ENCODE peak calls at places on chromosomes 3 and 15, in eight cellular contexts. Q is GM20000; R is mesothelial cell of epicardium; E is activated CD4-positive, alpha-beta T cell treated with anti-CD3 and anti-CD28 coated beads for 24 hours; H is upper lobe of right lung; P is central memory CD4-positive, alpha-beta T cell; O is islet precursor cell; L is progenitor cell of endocrine pancreas. V is an unnamed sample.

GRCh38 chr3:188469228-188469885 is 315.4 kb downstream of the LPP start:
- DNase-seq in Q (no peak), R (no peak), E (no peak), H (no peak), P (no peak), O (no peak), L (no peak), V (no peak)

GRCh38 chr15:60214201-60214600 is 183.6 kb downstream of the ANXA2 start:
- DNase-seq in Q (no peak), R (no peak), E (no peak), H (no peak), P (no peak), O (no peak), L (no peak), V (no peak)

GRCh38 chr3:138230525-138230924 is 43.4 kb downstream of the ARMC8 start:
- DNase-seq in Q (no peak), R (no peak), E (no peak), H (no peak), P (no peak), O (no peak), L (no peak), V (no peak)

GRCh38 chr3:193148678-193149473 is 92.1 kb upstream of the PLAAT1 start:
- DNase-seq in Q (no peak), R (no peak), E (no peak), H (no peak), P (no peak), O (no peak), L (no peak), V (no peak)

GRCh38 chr3:186705882-186706780 is 11.0 kb upstream of the KNG1 start:
- DNase-seq in Q (no peak), R (no peak), E (peak; percentile 10), H (no peak), P (peak; percentile 16), O (no peak), L (no peak), V (no peak)

GRCh38 chr3:29565236-29565635 is 284.4 kb downstream of the RBMS3 start:
- DNase-seq in Q (no peak), R (no peak), E (no peak), H (no peak), P (no peak), O (no peak), L (no peak), V (no peak)

GRCh38 chr3:133535971-133536634 is 37.4 kb upstream of the CDV3 start:
- DNase-seq in Q (no peak), R (no peak), E (no peak), H (no peak), P (no peak), O (no peak), L (no peak), V (peak; percentile 63)

GRCh38 chr15:65595960-65596359 is 15.0 kb downstream of the INTS14 start:
- DNase-seq in Q (no peak), R (no peak), E (no peak), H (no peak), P (no peak), O (no peak), L (no peak), V (no peak)

GRCh38 chr3:33392703-33393125 is 47.5 kb downstream of the UBP1 start:
- DNase-seq in Q (no peak), R (no peak), E (no peak), H (no peak), P (no peak), O (no peak), L (no peak), V (no peak)

GRCh38 chr3:195802795-195803194 is 8.9 kb downstream of the MUC4 start:
- DNase-seq in Q (no peak), R (no peak), E (no peak), H (no peak), P (no peak), O (no peak), L (no peak), V (no peak)

GRCh38 chr3:57402675-57403074 is 110.2 kb upstream of the ASB14 start:
- DNase-seq in Q (no peak), R (no peak), E (no peak), H (no peak), P (no peak), O (no peak), L (no peak), V (no peak)

GRCh38 chr3:82376883-82377282 is 615.4 kb upstream of the GBE1 start:
- DNase-seq in Q (no peak), R (no peak), E (no peak), H (no peak), P (no peak), O (no peak), L (no peak), V (no peak)

GRCh38 chr3:186283651-186284445 is 78.2 kb downstream of the DGKG start:
- DNase-seq in Q (no peak), R (no peak), E (no peak), H (no peak), P (no peak), O (no peak), L (no peak), V (no peak)

GRCh38 chr3:89179355-89179997 is 72.1 kb downstream of the EPHA3 start:
- DNase-seq in Q (no peak), R (no peak), E (no peak), H (no peak), P (no peak), O (no peak), L (no peak), V (no peak)

GRCh38 chr3:192827208-192827607 is 90.4 kb downstream of the MB21D2 start:
- DNase-seq in Q (no peak), R (no peak), E (no peak), H (no peak), P (no peak), O (no peak), L (no peak), V (no peak)

GRCh38 chr3:186099178-186099577 is 9.7 kb downstream of the ETV5 start:
- DNase-seq in Q (no peak), R (peak; percentile 47), E (no peak), H (peak; percentile 69), P (no peak), O (no peak), L (no peak), V (peak; percentile 56)

GRCh38 chr3:11238057-11238456 is 34.1 kb upstream of the ATG7 start:
- DNase-seq in Q (no peak), R (no peak), E (no peak), H (no peak), P (no peak), O (no peak), L (no peak), V (no peak)

GRCh38 chr15:36415643-36416042 is 163.8 kb upstream of the CDIN1 start:
- DNase-seq in Q (no peak), R (no peak), E (no peak), H (no peak), P (no peak), O (no peak), L (no peak), V (no peak)

GRCh38 chr3:13582366-13583250 is 33.7 kb downstream of the FBLN2 start:
- DNase-seq in Q (no peak), R (no peak), E (no peak), H (peak; percentile 63), P (no peak), O (no peak), L (no peak), V (no peak)

GRCh38 chr15:65579762-65580161 is 31.2 kb downstream of the INTS14 start:
- DNase-seq in Q (no peak), R (no peak), E (no peak), H (no peak), P (no peak), O (no peak), L (no peak), V (no peak)

GRCh38 chr3:148601766-148602685 is 95.7 kb upstream of the AGTR1 start:
- DNase-seq in Q (no peak), R (no peak), E (no peak), H (no peak), P (no peak), O (no peak), L (no peak), V (no peak)

GRCh38 chr3:25724948-25725645 is 58.1 kb downstream of the NGLY1 start:
- DNase-seq in Q (no peak), R (no peak), E (no peak), H (no peak), P (no peak), O (no peak), L (no peak), V (no peak)

GRCh38 chr15:85618956-85619491 is 175.7 kb downstream of the KLHL25 start:
- DNase-seq in Q (peak; percentile 41), R (no peak), E (peak; percentile 52), H (peak; percentile 70), P (peak; percentile 55), O (peak; percentile 95), L (no peak), V (peak; percentile 53)

GRCh38 chr3:52820741-52821140 is 9.7 kb downstream of the ITIH4 start:
- DNase-seq in Q (peak; percentile 63), R (no peak), E (peak; percentile 2), H (no peak), P (no peak), O (peak; percentile 74), L (no peak), V (no peak)

GRCh38 chr15:66782785-66783184 is 80.7 kb downstream of the SMAD6 start:
- DNase-seq in Q (no peak), R (no peak), E (no peak), H (no peak), P (no peak), O (no peak), L (no peak), V (no peak)

GRCh38 chr15:36882487-36883108 is 217.8 kb downstream of the MEIS2 start:
- DNase-seq in Q (no peak), R (no peak), E (no peak), H (no peak), P (no peak), O (no peak), L (no peak), V (no peak)

GRCh38 chr3:43616034-43616433 is 5.8 kb downstream of the ANO10 start:
- DNase-seq in Q (no peak), R (no peak), E (no peak), H (no peak), P (no peak), O (no peak), L (no peak), V (no peak)

GRCh38 chr3:190840146-190840545 is 22.3 kb downstream of the GMNC start:
- DNase-seq in Q (no peak), R (no peak), E (no peak), H (no peak), P (no peak), O (no peak), L (no peak), V (no peak)

GRCh38 chr3:12308517-12308916 is 19.6 kb downstream of the PPARG start:
- DNase-seq in Q (no peak), R (no peak), E (no peak), H (no peak), P (no peak), O (no peak), L (no peak), V (no peak)

GRCh38 chr3:49489247-49489646 is 19.2 kb downstream of the DAG1 start:
- DNase-seq in Q (no peak), R (no peak), E (no peak), H (no peak), P (no peak), O (no peak), L (no peak), V (no peak)

GRCh38 chr3:133426721-133427120 is 26.9 kb downstream of the BFSP2 start:
- DNase-seq in Q (no peak), R (no peak), E (no peak), H (no peak), P (no peak), O (no peak), L (no peak), V (no peak)

GRCh38 chr3:47420511-47421484 is 40.0 kb downstream of the PTPN23 start:
- DNase-seq in Q (peak; percentile 95), R (peak; percentile 59), E (peak; percentile 89), H (peak; percentile 90), P (peak; percentile 84), O (peak; percentile 95), L (peak; percentile 82), V (peak; percentile 91)

GRCh38 chr15:69794643-69795461 is 302.9 kb downstream of the TLE3 start:
- DNase-seq in Q (no peak), R (no peak), E (no peak), H (no peak), P (no peak), O (peak; percentile 86), L (no peak), V (no peak)

GRCh38 chr3:106765342-106765741 is 611.9 kb upstream of the CCDC54 start:
- DNase-seq in Q (no peak), R (no peak), E (no peak), H (no peak), P (no peak), O (no peak), L (no peak), V (no peak)